ENCODE peak calls at places on chromosomes 7 and 10, in eight cellular contexts. J, Y, A, R, K, I, E and G are unnamed samples.

GRCh38 chr10:73432646-73433537 is 469 bp downstream of the MSS51 start:
- DNase-seq in A (no peak), Y (no peak), E (no peak), J (no peak), K (no peak), I (peak; percentile 28), R (no peak), G (no peak)

GRCh38 chr7:41699532-41699931 is 3.4 kb downstream of the INHBA start:
- DNase-seq in E (no peak), I (no peak), A (peak; percentile 31), R (no peak), J (no peak), Y (no peak), K (no peak), G (peak; percentile 41)

GRCh38 chr10:35838080-35838479 is 196.0 kb upstream of the FZD8 start:
- DNase-seq in A (no peak), J (no peak), K (no peak), I (no peak), R (no peak), E (no peak), Y (no peak), G (no peak)

GRCh38 chr7:149719912-149720335 is 53.5 kb downstream of the ZNF467 start:
- DNase-seq in R (no peak), A (peak; percentile 4), I (no peak), Y (no peak), J (no peak), K (no peak), E (no peak), G (no peak)

GRCh38 chr10:24962998-24963397 is 10.6 kb upstream of the PRTFDC1 start:
- DNase-seq in J (no peak), Y (peak; percentile 33), E (no peak), K (peak; percentile 91), R (no peak), I (no peak), A (no peak), G (no peak)

GRCh38 chr10:90925078-90926029 is 4.5 kb upstream of the ANKRD1 start:
- DNase-seq in J (no peak), E (no peak), Y (no peak), R (no peak), K (no peak), A (no peak), I (no peak), G (no peak)

GRCh38 chr10:119347181-119347974 is 140.0 kb downstream of the GRK5 start:
- DNase-seq in K (no peak), E (no peak), A (no peak), I (no peak), R (no peak), J (peak; percentile 49), Y (no peak), G (peak; percentile 23)

GRCh38 chr7:94375713-94376112 is 19.0 kb upstream of the COL1A2 start:
- DNase-seq in Y (peak; percentile 96), I (no peak), A (no peak), R (peak; percentile 55), J (no peak), K (peak; percentile 82), E (no peak), G (no peak)

GRCh38 chr7:24702674-24703235 is 54.5 kb downstream of the GSDME start:
- DNase-seq in Y (no peak), K (no peak), E (no peak), R (no peak), I (no peak), A (no peak), J (no peak), G (peak; percentile 35)

GRCh38 chr7:22129166-22129565 is 183.5 kb upstream of the CDCA7L start:
- DNase-seq in E (no peak), Y (no peak), R (no peak), I (no peak), J (no peak), K (no peak), A (no peak), G (no peak)

GRCh38 chr7:47610506-47611044 is 28.7 kb upstream of the TNS3 start:
- DNase-seq in E (no peak), A (no peak), I (peak; percentile 75), Y (peak; percentile 56), J (peak; percentile 52), K (peak; percentile 59), R (no peak), G (peak; percentile 41)

GRCh38 chr7:122975341-122975740 is 20.2 kb downstream of the TAS2R16 start:
- DNase-seq in R (no peak), A (no peak), E (no peak), I (no peak), K (no peak), J (no peak), Y (no peak), G (no peak)

GRCh38 chr10:50033481-50033880 is 34.3 kb upstream of the WASHC2A start:
- DNase-seq in A (no peak), J (no peak), I (no peak), E (no peak), R (no peak), Y (peak; percentile 79), K (no peak), G (no peak)

GRCh38 chr10:106387063-106387462 is 777.4 kb downstream of the SORCS1 start:
- DNase-seq in E (no peak), Y (no peak), J (no peak), R (no peak), A (no peak), K (peak; percentile 38), I (no peak), G (no peak)

GRCh38 chr10:19629559-19629958 is 186.7 kb upstream of the PLXDC2 start:
- DNase-seq in E (no peak), R (no peak), I (no peak), J (peak; percentile 73), A (peak; percentile 56), Y (peak; percentile 61), K (no peak), G (peak; percentile 18)

GRCh38 chr10:485776-486572 is 203.5 kb downstream of the DIP2C start:
- DNase-seq in E (no peak), K (no peak), J (no peak), Y (no peak), I (peak; percentile 38), R (no peak), A (peak; percentile 14), G (peak; percentile 32)

GRCh38 chr10:72334196-72334831 is 20.4 kb downstream of the DNAJB12 start:
- DNase-seq in E (no peak), I (peak; percentile 90), J (peak; percentile 66), K (peak; percentile 48), R (peak; percentile 74), A (peak; percentile 64), Y (peak; percentile 89), G (no peak)

GRCh38 chr10:49281461-49281860 is 17.5 kb upstream of the C10orf71 start:
- DNase-seq in R (no peak), I (no peak), E (no peak), K (no peak), Y (no peak), A (no peak), J (no peak), G (no peak)

GRCh38 chr7:74203157-74203556 is 6.6 kb upstream of the LAT2 start:
- DNase-seq in A (peak; percentile 44), Y (no peak), E (no peak), R (peak; percentile 74), J (no peak), I (no peak), K (peak; percentile 70), G (no peak)

GRCh38 chr7:30984359-30985107 is 20.8 kb downstream of the GHRHR start:
- DNase-seq in I (no peak), E (no peak), A (peak; percentile 76), Y (no peak), J (no peak), K (peak; percentile 68), R (no peak), G (no peak)

GRCh38 chr10:114754445-114755320 is 66.9 kb upstream of the FHIP2A start:
- DNase-seq in R (no peak), A (no peak), K (no peak), I (no peak), Y (no peak), J (no peak), E (no peak), G (no peak)

GRCh38 chr7:27179030-27179429 is 4.9 kb upstream of the HOXA10 start:
- DNase-seq in Y (no peak), R (no peak), J (no peak), A (no peak), E (no peak), K (no peak), I (no peak), G (no peak)

GRCh38 chr7:5408777-5409176 is 14.9 kb downstream of the TNRC18 start:
- DNase-seq in E (no peak), Y (peak; percentile 82), I (no peak), J (no peak), A (no peak), R (no peak), K (peak; percentile 45), G (no peak)

GRCh38 chr10:91286572-91286971 is 66.1 kb downstream of the PCGF5 start:
- DNase-seq in I (no peak), J (no peak), K (no peak), R (no peak), A (no peak), Y (no peak), E (no peak), G (no peak)

GRCh38 chr7:96219382-96220130 is 102.3 kb downstream of the SLC25A13 start:
- DNase-seq in I (no peak), E (no peak), J (no peak), A (no peak), K (peak; percentile 90), R (no peak), Y (no peak), G (no peak)